ENCODE peak calls at places on chromosomes 16 and 17, in eight cellular contexts. R is left ventricle myocardium inferior; W is effector memory CD4-positive, alpha-beta T cell; O is right lobe of liver; L is PC-9; B is cardiac muscle cell; G is body of pancreas; Q is gastrocnemius medialis. T is an unnamed sample.

GRCh38 chr17:21294321-21295035 is 10.0 kb downstream of the MAP2K3 start:
- DNase-seq in L (no peak), O (peak; percentile 29), G (no peak), W (no peak), R (no peak), Q (no peak), B (no peak), T (no peak)

GRCh38 chr16:72938426-72939164 is 109.3 kb downstream of the ZFHX3 start:
- DNase-seq in Q (peak; percentile 93), G (peak; percentile 82), W (no peak), R (peak; percentile 92), O (peak; percentile 61), L (no peak), B (peak; percentile 88), T (peak; percentile 94)

GRCh38 chr16:22847690-22848089 is 33.7 kb downstream of the HS3ST2 start:
- DNase-seq in R (no peak), B (no peak), W (no peak), O (no peak), Q (no peak), G (no peak), L (no peak), T (no peak)

GRCh38 chr17:16945513-16946201 is 26.3 kb downstream of the TNFRSF13B start:
- DNase-seq in B (no peak), R (no peak), Q (no peak), W (no peak), G (peak; percentile 51), L (no peak), O (no peak), T (peak; percentile 54)

GRCh38 chr16:57477531-57478202 is 8.6 kb downstream of the DOK4 start:
- DNase-seq in L (no peak), Q (no peak), G (no peak), R (no peak), W (no peak), B (no peak), O (no peak), T (no peak)

GRCh38 chr17:28686296-28686695 is 24.3 kb downstream of the SUPT6H start:
- DNase-seq in B (no peak), W (no peak), O (no peak), Q (no peak), G (no peak), R (no peak), L (no peak), T (no peak)

GRCh38 chr17:57782051-57782490 is 37.0 kb upstream of the CCDC182 start:
- DNase-seq in W (no peak), R (no peak), B (peak; percentile 4), L (no peak), O (no peak), G (peak; percentile 9), Q (no peak), T (no peak)

GRCh38 chr17:77963441-77963840 is 4.9 kb downstream of the TNRC6C start:
- DNase-seq in Q (peak; percentile 29), W (peak; percentile 40), L (no peak), B (peak; percentile 95), O (no peak), R (peak; percentile 33), G (peak; percentile 54), T (no peak)

GRCh38 chr17:19717031-19717360 is 612 bp upstream of the SLC47A2 start:
- DNase-seq in G (no peak), L (no peak), O (no peak), W (no peak), B (no peak), R (no peak), Q (no peak), T (no peak)

GRCh38 chr17:19718041-19718612 is 1.7 kb upstream of the SLC47A2 start:
- DNase-seq in Q (no peak), B (no peak), W (no peak), L (no peak), R (no peak), G (no peak), O (no peak), T (no peak)

GRCh38 chr17:19716108-19717030 is at the start of gene SLC47A2:
- DNase-seq in W (no peak), R (no peak), O (no peak), L (no peak), B (no peak), Q (peak; percentile 47), G (no peak), T (no peak)

GRCh38 chr17:19718613-19719364 is 2.4 kb upstream of the SLC47A2 start:
- DNase-seq in B (no peak), R (no peak), W (no peak), Q (no peak), G (peak; percentile 40), L (no peak), O (no peak), T (no peak)

DNA sequence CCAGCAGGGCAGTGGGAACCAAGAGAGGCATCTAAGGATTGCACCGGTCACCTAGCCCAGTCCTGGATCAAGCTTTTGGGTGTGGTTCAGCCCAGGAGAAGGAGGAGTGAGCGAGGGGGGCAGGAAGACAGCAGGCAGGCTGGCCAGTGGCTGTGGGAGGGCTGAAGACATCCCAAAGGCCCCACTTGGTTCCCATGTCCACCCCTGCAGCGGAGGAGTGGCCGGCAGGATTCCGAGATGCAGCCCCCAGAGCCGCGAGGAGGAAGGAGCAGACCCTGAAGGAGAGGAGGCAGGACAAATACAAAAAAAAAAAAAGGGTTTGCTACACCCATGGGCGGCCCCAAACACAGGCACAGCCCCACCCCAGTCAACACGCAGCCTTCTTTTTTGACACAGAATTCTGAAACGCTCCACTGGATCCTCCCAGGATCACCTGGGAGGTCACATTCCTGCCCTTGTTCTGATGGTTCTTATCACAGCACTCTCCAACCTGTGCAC is 1.1 kb upstream of the SLC47A2 start:
- DNase-seq in G (no peak), O (no peak), B (no peak), Q (no peak), L (no peak), W (no peak), R (no peak), T (no peak)
- H3K27ac ChIP-seq in G (no peak overlapping the region), O (no peak overlapping the region), B (no peak overlapping the region), Q (no peak overlapping the region), L (no peak overlapping the region), W (no peak overlapping the region), R (no peak overlapping the region), T (no peak overlapping the region)

GRCh38 chr16:8676737-8677375 is 2.4 kb downstream of the ABAT start:
- DNase-seq in Q (no peak), W (no peak), B (no peak), G (no peak), L (peak; percentile 72), R (no peak), O (no peak), T (no peak)

GRCh38 chr16:8674413-8675022 is at the start of gene ABAT:
- DNase-seq in R (peak; percentile 88), L (peak; percentile 74), W (peak; percentile 85), Q (peak; percentile 80), B (peak; percentile 82), G (peak; percentile 92), O (peak; percentile 96), T (peak; percentile 91)

GRCh38 chr16:8675183-8676159 is 1.1 kb downstream of the ABAT start:
- DNase-seq in R (no peak), B (peak; percentile 18), G (peak; percentile 25), L (no peak), W (peak; percentile 52), Q (no peak), O (peak; percentile 51), T (no peak)

GRCh38 chr16:8676160-8676547 is 1.7 kb downstream of the ABAT start:
- DNase-seq in R (no peak), W (no peak), G (no peak), Q (no peak), O (no peak), B (no peak), L (no peak), T (no peak)

DNA sequence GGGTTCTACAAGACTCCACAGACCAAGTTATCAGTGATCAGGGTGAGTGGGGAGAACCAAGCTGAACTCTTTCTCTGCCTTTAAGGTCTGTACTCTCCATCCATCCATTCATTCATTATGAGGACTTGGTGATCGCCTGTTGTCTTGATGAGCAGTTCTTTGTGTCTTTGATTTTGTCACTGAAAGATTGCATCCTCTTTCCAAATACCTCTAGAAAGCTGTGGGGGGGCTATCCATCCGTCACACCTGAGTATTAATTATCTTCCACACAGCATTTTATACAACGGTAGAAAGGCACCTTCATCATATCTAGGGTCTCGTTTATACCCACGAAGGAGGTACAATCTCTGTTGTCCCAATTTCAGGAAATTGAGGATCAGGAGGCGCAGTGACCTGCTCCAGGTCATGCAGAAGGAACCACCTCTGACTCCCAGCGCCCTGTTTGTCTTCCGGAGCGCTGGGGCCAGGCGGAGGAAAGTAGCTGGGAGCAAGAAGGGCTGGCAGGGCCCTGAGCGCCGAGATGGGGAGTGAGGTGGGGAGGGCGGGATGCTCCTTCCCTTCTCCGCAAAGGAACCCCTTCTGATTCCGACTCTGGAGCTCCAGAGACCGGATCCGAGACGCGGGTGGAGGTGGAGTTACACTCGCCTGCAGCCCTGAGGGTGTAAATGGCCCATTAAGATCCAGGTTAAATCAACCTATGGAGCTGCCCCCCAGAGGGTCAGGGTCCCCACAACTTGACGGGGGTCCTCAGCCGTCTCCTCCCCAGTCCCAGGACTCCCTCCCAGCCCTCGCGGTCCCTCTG is 605 bp upstream of the ABAT start:
- DNase-seq in Q (no peak), R (no peak), G (no peak), W (no peak), O (no peak), B (no peak), L (no peak), T (no peak)
- H3K27ac ChIP-seq in Q (peak overlapping the region; percentile 20), R (peak overlapping the region; percentile 28), G (peak overlapping the region; percentile 30), W (peak overlapping the region; percentile 47), O (no peak overlapping the region), B (no peak overlapping the region), L (no peak overlapping the region), T (no peak overlapping the region)

GRCh38 chr16:65225488-65225887 is 103.6 kb upstream of the CDH11 start:
- DNase-seq in B (no peak), O (no peak), Q (no peak), L (no peak), R (no peak), G (no peak), W (no peak), T (no peak)

GRCh38 chr16:65224994-65225393 is 103.1 kb upstream of the CDH11 start:
- DNase-seq in O (no peak), Q (no peak), R (no peak), B (no peak), W (no peak), G (no peak), L (no peak), T (no peak)

GRCh38 chr16:65226077-65226476 is 104.2 kb upstream of the CDH11 start:
- DNase-seq in G (no peak), L (no peak), B (no peak), R (no peak), O (no peak), Q (no peak), W (no peak), T (no peak)

GRCh38 chr16:65227041-65227835 is 105.4 kb upstream of the CDH11 start:
- DNase-seq in W (no peak), G (no peak), B (no peak), O (no peak), R (no peak), Q (no peak), L (no peak), T (no peak)

DNA sequence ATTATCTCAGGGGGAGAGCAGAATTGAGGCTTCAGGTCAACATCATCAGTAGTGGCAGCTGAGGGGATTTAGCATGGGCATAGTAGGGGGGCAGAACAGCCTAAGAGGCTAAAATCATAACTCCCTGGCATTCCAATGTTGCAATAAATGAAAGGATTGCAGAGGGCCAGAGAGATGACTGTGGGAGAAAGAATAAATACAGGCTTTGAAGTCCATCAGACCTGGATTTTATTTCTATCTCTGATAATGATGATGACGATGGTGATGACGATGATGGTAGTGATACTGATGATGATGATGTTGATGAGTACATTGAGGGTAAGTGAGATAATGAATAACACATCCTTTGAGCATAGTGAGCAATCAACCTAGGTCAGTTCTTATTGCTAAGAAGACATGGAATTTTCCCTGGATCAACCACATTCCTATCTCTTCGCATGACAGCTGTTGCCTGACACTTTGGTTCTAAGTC is 107.4 kb upstream of the CDH11 start:
- DNase-seq in B (peak; percentile 50), R (no peak), W (no peak), L (no peak), Q (no peak), O (no peak), G (no peak), T (no peak)
- H3K27ac ChIP-seq in B (no peak overlapping the region), R (no peak overlapping the region), W (no peak overlapping the region), L (no peak overlapping the region), Q (no peak overlapping the region), O (no peak overlapping the region), G (no peak overlapping the region), T (no peak overlapping the region)

GRCh38 chr16:4059969-4060368 is 56.3 kb downstream of the ADCY9 start:
- DNase-seq in R (no peak), B (peak; percentile 58), O (no peak), Q (no peak), G (no peak), W (no peak), L (no peak), T (no peak)
- H3K27ac ChIP-seq in R (no peak overlapping the region), B (no peak overlapping the region), O (no peak overlapping the region), Q (peak overlapping the region; percentile 91), G (no peak overlapping the region), W (no peak overlapping the region), L (no peak overlapping the region), T (no peak overlapping the region)